ENCODE peak calls at places on chromosomes 1 and 21, in nine cellular contexts. X, F, G, T, I, P, V, D and L are unnamed samples.

GRCh38 chr1:66731462-66731861 is 20.8 kb upstream of the DYNLT5 start:
- DNase-seq in X (no peak), F (no peak), G (no peak), T (no peak), I (no peak), P (no peak), V (no peak), D (no peak), L (no peak)

GRCh38 chr1:65924471-65924870 is 131.8 kb downstream of the PDE4B start:
- DNase-seq in X (no peak), F (no peak), G (no peak), T (no peak), I (no peak), P (no peak), V (peak; percentile 74), D (no peak), L (peak; percentile 90)

GRCh38 chr1:211973541-211973940 is 61.8 kb downstream of the INTS7 start:
- DNase-seq in X (no peak), F (no peak), G (no peak), T (no peak), I (no peak), P (no peak), V (no peak), D (no peak), L (no peak)

GRCh38 chr1:87963566-87963965 is 634.9 kb downstream of the LMO4 start:
- DNase-seq in X (no peak), F (no peak), G (no peak), T (no peak), I (no peak), P (no peak), V (peak; percentile 64), D (no peak), L (no peak)

GRCh38 chr1:78004719-78005346 is at the start of gene DNAJB4:
- DNase-seq in X (peak; percentile 80), F (peak; percentile 41), G (peak; percentile 69), T (peak; percentile 48), I (peak; percentile 78), P (peak; percentile 94), V (peak; percentile 99), D (no peak), L (peak; percentile 98)

GRCh38 chr1:23756676-23757075 is 13.4 kb downstream of the ELOA start:
- DNase-seq in X (peak; percentile 46), F (no peak), G (no peak), T (no peak), I (no peak), P (no peak), V (peak; percentile 74), D (no peak), L (peak; percentile 45)

GRCh38 chr1:62384276-62385005 is 52.4 kb upstream of the USP1 start:
- DNase-seq in X (peak; percentile 55), F (peak; percentile 71), G (no peak), T (no peak), I (no peak), P (no peak), V (peak; percentile 94), D (no peak), L (peak; percentile 97)

GRCh38 chr1:3543076-3544049 is 67.9 kb downstream of the MEGF6 start:
- DNase-seq in X (peak; percentile 83), F (no peak), G (no peak), T (no peak), I (no peak), P (no peak), V (peak; percentile 54), D (no peak), L (peak; percentile 90)

GRCh38 chr1:14110040-14110439 is 410.1 kb downstream of the PRDM2 start:
- DNase-seq in X (no peak), F (no peak), G (no peak), T (no peak), I (no peak), P (no peak), V (no peak), D (no peak), L (no peak)

GRCh38 chr1:9249263-9249533 is 14.6 kb downstream of the H6PD start:
- DNase-seq in X (no peak), F (no peak), G (no peak), T (no peak), I (no peak), P (no peak), V (no peak), D (no peak), L (no peak)

GRCh38 chr21:45592208-45592619 is 50.0 kb upstream of the SLC19A1 start:
- DNase-seq in X (no peak), F (no peak), G (peak; percentile 63), T (no peak), I (peak; percentile 64), P (no peak), V (no peak), D (peak; percentile 44), L (no peak)

GRCh38 chr21:41817877-41818855 is 51.3 kb upstream of the RIPK4 start:
- DNase-seq in X (no peak), F (no peak), G (no peak), T (no peak), I (no peak), P (no peak), V (no peak), D (no peak), L (no peak)

DNA sequence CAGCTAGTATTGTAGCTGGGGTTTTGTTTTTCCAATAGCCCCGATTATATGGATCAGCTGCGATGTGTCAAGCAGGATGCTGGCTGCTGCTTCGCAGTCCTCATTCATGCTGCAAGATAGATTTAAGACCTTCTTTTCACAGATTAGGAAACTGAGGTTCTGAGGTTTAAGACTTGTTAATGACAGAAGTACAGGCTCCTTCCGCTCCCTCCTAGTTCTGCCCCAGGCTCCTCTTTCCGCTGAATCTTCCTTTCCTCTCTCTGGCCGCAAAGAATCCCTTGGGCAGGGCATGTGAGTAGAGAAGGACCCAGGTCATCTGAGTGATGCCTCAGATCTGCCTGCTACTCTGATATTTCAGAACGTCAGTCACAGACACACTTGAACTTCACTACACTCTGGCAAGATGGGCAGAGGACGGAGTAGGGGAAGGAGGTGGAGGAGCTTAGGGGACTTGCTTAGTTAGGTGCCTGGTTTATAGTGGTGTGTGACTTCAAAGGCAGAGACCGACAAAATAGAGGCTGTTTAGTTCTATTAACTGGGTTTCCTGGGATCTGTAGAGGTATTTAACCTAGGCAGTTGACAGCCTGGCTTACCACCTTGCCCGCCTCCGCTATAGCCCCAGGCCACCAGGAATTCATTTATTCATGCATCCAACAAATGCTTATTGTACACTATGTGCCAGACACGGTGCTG is 4.2 kb downstream of the IGSF21 start:
- DNase-seq in X (no peak), F (no peak), G (no peak), T (no peak), I (no peak), P (no peak), V (no peak), D (no peak), L (no peak)
- H3K4me3 ChIP-seq in X (no peak overlapping the region), F (no peak overlapping the region), G (no peak overlapping the region), T (no peak overlapping the region), I (no peak overlapping the region), P (no peak overlapping the region), V (no peak overlapping the region), D (no peak overlapping the region), L (no peak overlapping the region)

DNA sequence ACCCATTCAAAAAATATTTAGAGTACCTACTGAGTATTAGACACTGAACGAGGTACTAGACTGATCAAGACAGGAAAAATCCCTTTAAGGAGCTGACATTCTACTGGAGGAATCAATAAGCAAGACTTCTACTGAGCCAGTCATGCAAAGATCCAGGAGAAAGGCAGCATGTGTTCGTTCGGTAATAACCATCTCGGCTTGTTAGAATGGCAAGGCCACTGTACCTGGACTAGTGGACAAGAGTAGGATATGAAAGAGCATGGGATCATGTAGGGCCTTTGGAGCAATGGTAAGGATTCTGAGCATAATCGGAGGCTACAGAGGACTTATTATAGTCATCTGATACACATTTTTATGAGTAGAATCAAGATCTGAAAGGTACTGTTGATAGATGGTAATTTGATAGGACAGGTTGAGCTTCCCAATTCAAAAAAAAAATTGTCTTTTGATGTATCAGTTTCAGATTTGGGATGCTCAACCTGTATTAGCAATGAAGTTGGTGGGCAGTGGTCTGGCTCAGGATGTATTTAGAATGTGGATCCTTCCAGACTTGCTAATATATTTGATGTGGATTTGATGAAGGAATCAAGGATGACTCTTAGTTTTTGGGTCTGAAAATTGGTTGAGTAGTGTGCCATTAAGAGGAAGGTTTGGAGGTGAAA is 2.3 kb downstream of the COX20 start:
- DNase-seq in X (no peak), F (no peak), G (no peak), T (no peak), I (peak; percentile 47), P (no peak), V (no peak), D (no peak), L (no peak)
- H3K4me3 ChIP-seq in X (no peak overlapping the region), F (no peak overlapping the region), G (no peak overlapping the region), T (no peak overlapping the region), I (peak overlapping the region; percentile 74), P (peak overlapping the region; percentile 67), V (no peak overlapping the region), D (no peak overlapping the region), L (peak overlapping the region; percentile 21)

DNA sequence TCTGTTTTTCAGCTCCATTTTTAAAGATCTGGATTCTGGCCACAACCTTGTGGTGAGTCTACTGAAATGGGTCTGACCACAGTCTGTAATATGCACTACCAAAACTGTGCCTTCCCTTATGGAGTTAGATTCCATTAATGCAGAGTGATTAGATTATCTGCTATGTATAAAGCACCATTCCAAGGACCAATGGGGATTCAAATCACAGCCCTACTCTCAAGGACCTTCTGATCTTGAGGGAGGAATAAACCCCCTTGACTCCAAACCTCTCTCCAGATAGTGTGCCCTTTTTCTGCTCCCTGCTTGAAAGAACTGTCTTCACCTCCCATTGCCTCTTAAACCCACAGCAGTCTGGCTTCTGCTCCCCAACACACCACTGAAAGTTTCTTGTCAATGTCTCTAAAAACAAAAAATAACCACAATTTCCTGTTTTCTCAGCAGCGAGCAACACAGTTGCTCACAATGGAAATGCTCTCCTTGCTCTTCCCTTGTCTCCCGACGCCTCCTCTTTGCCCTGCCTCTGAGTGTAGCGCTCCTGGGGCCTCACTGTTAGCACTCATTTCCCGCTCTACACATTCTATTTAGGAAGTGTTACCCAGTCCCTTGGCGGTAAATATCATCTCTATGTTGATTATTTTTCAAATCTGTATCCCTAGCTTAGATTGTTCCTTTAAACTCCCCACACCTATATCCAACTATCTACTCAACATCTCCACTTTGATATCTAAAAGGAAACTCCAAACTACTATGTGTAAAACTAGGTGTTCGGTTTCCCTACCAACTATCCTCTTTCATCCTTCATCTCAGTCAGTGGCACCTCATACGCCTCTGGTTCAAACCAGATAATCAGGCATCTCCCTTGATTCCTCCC is 13.6 kb downstream of the PCNX2 start:
- DNase-seq in X (no peak), F (no peak), G (peak; percentile 21), T (no peak), I (no peak), P (no peak), V (peak; percentile 42), D (no peak), L (peak; percentile 87)
- H3K4me3 ChIP-seq in X (no peak overlapping the region), F (no peak overlapping the region), G (no peak overlapping the region), T (no peak overlapping the region), I (no peak overlapping the region), P (no peak overlapping the region), V (no peak overlapping the region), D (no peak overlapping the region), L (no peak overlapping the region)

DNA sequence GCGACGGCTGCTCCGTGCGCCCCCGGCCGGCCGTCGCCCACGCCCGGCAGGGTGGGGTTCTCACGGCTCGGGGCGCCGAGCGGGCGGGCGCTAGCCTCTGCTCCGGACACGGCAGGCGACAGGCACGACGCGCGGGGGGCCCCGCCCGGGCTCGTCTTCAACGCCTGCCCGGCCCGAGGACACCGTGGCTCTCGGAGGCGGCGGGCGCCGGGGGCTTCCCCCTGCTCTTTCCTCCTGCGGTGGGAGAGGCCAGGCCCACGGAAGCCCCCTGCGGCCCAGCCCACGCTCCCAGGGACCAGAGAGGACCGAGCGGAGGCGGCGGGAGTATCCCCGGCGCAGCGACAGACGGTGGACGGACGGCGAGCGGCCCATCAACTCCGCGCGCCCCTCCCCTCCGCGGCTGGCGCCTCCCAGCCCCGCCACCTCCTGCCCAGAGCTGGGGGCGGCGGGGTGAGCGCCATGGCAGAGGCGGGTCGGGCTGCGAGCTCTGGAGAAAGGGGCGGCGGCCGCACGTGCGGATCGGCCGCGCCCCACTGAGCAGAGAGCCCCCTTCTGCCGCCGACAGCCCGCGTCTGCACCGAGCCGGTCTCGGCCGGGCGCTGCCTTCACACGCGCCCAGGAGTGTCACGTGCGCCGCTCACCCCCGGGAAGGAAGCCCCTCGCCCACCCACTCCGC is at the start of the genes SHE and TDRD10:
- DNase-seq in X (no peak), F (no peak), G (no peak), T (no peak), I (no peak), P (no peak), V (no peak), D (peak; percentile 70), L (no peak)
- H3K4me3 ChIP-seq in X (no peak within 1 kb of the TSS), F (no peak within 1 kb of the TSS), G (no peak within 1 kb of the TSS), T (peak within 1 kb of the TSS; percentile 18), I (no peak within 1 kb of the TSS), P (peak within 1 kb of the TSS; percentile 15), V (no peak within 1 kb of the TSS), D (peak within 1 kb of the TSS; percentile 72), L (no peak within 1 kb of the TSS)